ENCODE peak calls at places on chromosomes 13 and 19, in ten cellular contexts. One of them, this sample, is unnamed.

GRCh38 chr13:112368883-112369282 is 7.3 kb upstream of the SPACA7 start:
- DNase-seq in PC-3: no peak
- DNase-seq in MM.1S: no peak
- DNase-seq in AG04450: no peak
- DNase-seq in AG10803: no peak
- DNase-seq in A549: no peak
- DNase-seq in choroid plexus epithelial cell: no peak
- DNase-seq in glutamatergic neuron: no peak
- DNase-seq in mammary epithelial cell: no peak
- DNase-seq in BE2C: no peak
- DNase-seq in this sample: no peak

GRCh38 chr13:30479154-30479553 is 13.4 kb upstream of the HMGB1 start:
- DNase-seq in PC-3: no peak
- DNase-seq in MM.1S: no peak
- DNase-seq in AG04450: no peak
- DNase-seq in AG10803: no peak
- DNase-seq in A549: no peak
- DNase-seq in choroid plexus epithelial cell: no peak
- DNase-seq in glutamatergic neuron: no peak
- DNase-seq in mammary epithelial cell: no peak
- DNase-seq in BE2C: no peak
- DNase-seq in this sample: no peak

GRCh38 chr13:113489171-113489548 is 1.4 kb downstream of the DCUN1D2 start:
- DNase-seq in PC-3: peak
- DNase-seq in MM.1S: no peak
- DNase-seq in AG04450: no peak
- DNase-seq in AG10803: peak
- DNase-seq in A549: no peak
- DNase-seq in choroid plexus epithelial cell: peak
- DNase-seq in glutamatergic neuron: peak
- DNase-seq in mammary epithelial cell: peak
- DNase-seq in BE2C: no peak
- DNase-seq in this sample: peak

GRCh38 chr13:94620286-94620896 is 18.7 kb downstream of the GPR180 start:
- DNase-seq in PC-3: peak
- DNase-seq in MM.1S: peak
- DNase-seq in AG04450: no peak
- DNase-seq in AG10803: peak
- DNase-seq in A549: peak
- DNase-seq in choroid plexus epithelial cell: peak
- DNase-seq in glutamatergic neuron: peak
- DNase-seq in mammary epithelial cell: peak
- DNase-seq in BE2C: peak
- DNase-seq in this sample: no peak

GRCh38 chr19:56217039-56217949 is 15.2 kb downstream of the ZSCAN5C start:
- DNase-seq in PC-3: no peak
- DNase-seq in MM.1S: no peak
- DNase-seq in AG04450: no peak
- DNase-seq in AG10803: peak
- DNase-seq in A549: no peak
- DNase-seq in choroid plexus epithelial cell: peak
- DNase-seq in glutamatergic neuron: peak
- DNase-seq in mammary epithelial cell: peak
- DNase-seq in BE2C: no peak
- DNase-seq in this sample: peak

GRCh38 chr19:6774821-6775707 is 2.6 kb downstream of the VAV1 start:
- DNase-seq in PC-3: no peak
- DNase-seq in MM.1S: no peak
- DNase-seq in AG04450: no peak
- DNase-seq in AG10803: peak
- DNase-seq in A549: no peak
- DNase-seq in choroid plexus epithelial cell: peak
- DNase-seq in glutamatergic neuron: no peak
- DNase-seq in mammary epithelial cell: no peak
- DNase-seq in BE2C: no peak
- DNase-seq in this sample: no peak

GRCh38 chr13:42617262-42617661 is 43.3 kb downstream of the TNFSF11 start:
- DNase-seq in PC-3: no peak
- DNase-seq in MM.1S: no peak
- DNase-seq in AG04450: no peak
- DNase-seq in AG10803: no peak
- DNase-seq in A549: no peak
- DNase-seq in choroid plexus epithelial cell: no peak
- DNase-seq in glutamatergic neuron: no peak
- DNase-seq in mammary epithelial cell: no peak
- DNase-seq in BE2C: no peak
- DNase-seq in this sample: no peak

GRCh38 chr19:56116606-56117005 is 4.5 kb downstream of the ZNF787 start:
- DNase-seq in PC-3: no peak
- DNase-seq in MM.1S: no peak
- DNase-seq in AG04450: no peak
- DNase-seq in AG10803: no peak
- DNase-seq in A549: no peak
- DNase-seq in choroid plexus epithelial cell: no peak
- DNase-seq in glutamatergic neuron: peak
- DNase-seq in mammary epithelial cell: no peak
- DNase-seq in BE2C: no peak
- DNase-seq in this sample: no peak

GRCh38 chr19:53958168-53958571 is 4.6 kb upstream of the CACNG8 start:
- DNase-seq in PC-3: no peak
- DNase-seq in MM.1S: no peak
- DNase-seq in AG04450: no peak
- DNase-seq in AG10803: no peak
- DNase-seq in A549: no peak
- DNase-seq in choroid plexus epithelial cell: peak
- DNase-seq in glutamatergic neuron: peak
- DNase-seq in mammary epithelial cell: no peak
- DNase-seq in BE2C: peak
- DNase-seq in this sample: no peak

GRCh38 chr13:43364210-43365041 is 341.0 kb downstream of the DNAJC15 start:
- DNase-seq in PC-3: no peak
- DNase-seq in MM.1S: no peak
- DNase-seq in AG04450: peak
- DNase-seq in AG10803: peak
- DNase-seq in A549: no peak
- DNase-seq in choroid plexus epithelial cell: peak
- DNase-seq in glutamatergic neuron: no peak
- DNase-seq in mammary epithelial cell: no peak
- DNase-seq in BE2C: peak
- DNase-seq in this sample: no peak

GRCh38 chr19:47447470-47448359 is 24.0 kb downstream of the SLC8A2 start:
- DNase-seq in PC-3: peak
- DNase-seq in MM.1S: no peak
- DNase-seq in AG04450: no peak
- DNase-seq in AG10803: no peak
- DNase-seq in A549: peak
- DNase-seq in choroid plexus epithelial cell: no peak
- DNase-seq in glutamatergic neuron: peak
- DNase-seq in mammary epithelial cell: peak
- DNase-seq in BE2C: peak
- DNase-seq in this sample: no peak

GRCh38 chr13:79989251-79989661 is 351.7 kb downstream of the SPRY2 start:
- DNase-seq in PC-3: peak
- DNase-seq in MM.1S: no peak
- DNase-seq in AG04450: no peak
- DNase-seq in AG10803: peak
- DNase-seq in A549: peak
- DNase-seq in choroid plexus epithelial cell: no peak
- DNase-seq in glutamatergic neuron: no peak
- DNase-seq in mammary epithelial cell: peak
- DNase-seq in BE2C: no peak
- DNase-seq in this sample: no peak

GRCh38 chr19:14114439-14114838 is 3.1 kb downstream of the PRKACA start:
- DNase-seq in PC-3: no peak
- DNase-seq in MM.1S: no peak
- DNase-seq in AG04450: no peak
- DNase-seq in AG10803: no peak
- DNase-seq in A549: no peak
- DNase-seq in choroid plexus epithelial cell: no peak
- DNase-seq in glutamatergic neuron: no peak
- DNase-seq in mammary epithelial cell: no peak
- DNase-seq in BE2C: no peak
- DNase-seq in this sample: no peak

GRCh38 chr19:14112051-14112808 is 5.3 kb downstream of the PRKACA start:
- DNase-seq in PC-3: no peak
- DNase-seq in MM.1S: no peak
- DNase-seq in AG04450: no peak
- DNase-seq in AG10803: no peak
- DNase-seq in A549: no peak
- DNase-seq in choroid plexus epithelial cell: no peak
- DNase-seq in glutamatergic neuron: no peak
- DNase-seq in mammary epithelial cell: no peak
- DNase-seq in BE2C: no peak
- DNase-seq in this sample: no peak

GRCh38 chr19:14112809-14113385 is 4.7 kb downstream of the PRKACA start:
- DNase-seq in PC-3: no peak
- DNase-seq in MM.1S: no peak
- DNase-seq in AG04450: no peak
- DNase-seq in AG10803: no peak
- DNase-seq in A549: no peak
- DNase-seq in choroid plexus epithelial cell: no peak
- DNase-seq in glutamatergic neuron: no peak
- DNase-seq in mammary epithelial cell: no peak
- DNase-seq in BE2C: no peak
- DNase-seq in this sample: no peak

GRCh38 chr19:14114854-14115253 is 2.7 kb downstream of the PRKACA start:
- DNase-seq in PC-3: peak
- DNase-seq in MM.1S: peak
- DNase-seq in AG04450: no peak
- DNase-seq in AG10803: no peak
- DNase-seq in A549: peak
- DNase-seq in choroid plexus epithelial cell: peak
- DNase-seq in glutamatergic neuron: peak
- DNase-seq in mammary epithelial cell: no peak
- DNase-seq in BE2C: peak
- DNase-seq in this sample: no peak

GRCh38 chr19:14113762-14114414 is 3.7 kb downstream of the PRKACA start:
- DNase-seq in PC-3: peak
- DNase-seq in MM.1S: no peak
- DNase-seq in AG04450: no peak
- DNase-seq in AG10803: no peak
- DNase-seq in A549: peak
- DNase-seq in choroid plexus epithelial cell: no peak
- DNase-seq in glutamatergic neuron: peak
- DNase-seq in mammary epithelial cell: no peak
- DNase-seq in BE2C: no peak
- DNase-seq in this sample: no peak
- TF ChIP-seq CTCF in PC-3: peak
- TF ChIP-seq CTCF in MM.1S: peak
- TF ChIP-seq CTCF in AG04450: peak
- TF ChIP-seq CTCF in AG10803: no peak
- TF ChIP-seq CTCF in A549: no peak
- TF ChIP-seq CTCF in choroid plexus epithelial cell: peak
- TF ChIP-seq CTCF in glutamatergic neuron: no peak
- TF ChIP-seq CTCF in mammary epithelial cell: peak
- TF ChIP-seq CTCF in BE2C: peak
- TF ChIP-seq CTCF in this sample: peak

GRCh38 chr19:3224346-3225325 is at the start of gene CELF5:
- DNase-seq in PC-3: peak
- DNase-seq in MM.1S: peak
- DNase-seq in AG04450: no peak
- DNase-seq in AG10803: peak
- DNase-seq in A549: no peak
- DNase-seq in choroid plexus epithelial cell: peak
- DNase-seq in glutamatergic neuron: peak
- DNase-seq in mammary epithelial cell: no peak
- DNase-seq in BE2C: peak
- DNase-seq in this sample: no peak
- TF ChIP-seq CTCF in PC-3: no peak
- TF ChIP-seq CTCF in MM.1S: no peak
- TF ChIP-seq CTCF in AG04450: peak
- TF ChIP-seq CTCF in AG10803: no peak
- TF ChIP-seq CTCF in A549: peak
- TF ChIP-seq CTCF in choroid plexus epithelial cell: peak
- TF ChIP-seq CTCF in glutamatergic neuron: peak
- TF ChIP-seq CTCF in mammary epithelial cell: no peak
- TF ChIP-seq CTCF in BE2C: no peak
- TF ChIP-seq CTCF in this sample: peak

DNA sequence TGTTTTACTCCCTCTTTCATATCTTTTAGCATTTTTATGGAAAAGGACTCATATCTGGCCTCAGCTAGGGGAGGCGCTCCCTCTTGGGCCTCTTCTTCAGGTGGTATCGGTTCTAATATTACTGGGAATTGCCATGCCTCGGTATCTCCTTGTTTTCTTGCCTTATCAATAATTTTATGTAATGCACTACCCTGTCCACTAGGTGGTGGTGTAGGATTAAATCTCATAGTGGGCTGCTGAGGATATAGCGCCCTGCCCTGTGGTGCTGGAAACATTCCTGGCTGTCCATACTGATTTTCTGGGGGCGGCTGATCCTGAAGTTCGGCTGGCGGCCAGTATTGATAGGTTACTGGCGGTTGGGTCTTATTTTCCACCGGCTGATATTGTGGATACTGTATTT is 35.8 kb downstream of the ZNF420 start:
- DNase-seq in PC-3: no peak
- DNase-seq in MM.1S: no peak
- DNase-seq in AG04450: no peak
- DNase-seq in AG10803: no peak
- DNase-seq in A549: no peak
- DNase-seq in choroid plexus epithelial cell: no peak
- DNase-seq in glutamatergic neuron: no peak
- DNase-seq in mammary epithelial cell: no peak
- DNase-seq in BE2C: peak
- DNase-seq in this sample: no peak
- TF ChIP-seq CTCF in PC-3: no peak
- TF ChIP-seq CTCF in MM.1S: peak
- TF ChIP-seq CTCF in AG04450: peak
- TF ChIP-seq CTCF in AG10803: no peak
- TF ChIP-seq CTCF in A549: no peak
- TF ChIP-seq CTCF in choroid plexus epithelial cell: peak
- TF ChIP-seq CTCF in glutamatergic neuron: peak
- TF ChIP-seq CTCF in mammary epithelial cell: no peak
- TF ChIP-seq CTCF in BE2C: peak
- TF ChIP-seq CTCF in this sample: no peak

GRCh38 chr13:24998433-24998832 is 97.5 kb upstream of the PABPC3 start:
- DNase-seq in PC-3: no peak
- DNase-seq in MM.1S: no peak
- DNase-seq in AG04450: no peak
- DNase-seq in AG10803: no peak
- DNase-seq in A549: no peak
- DNase-seq in choroid plexus epithelial cell: no peak
- DNase-seq in glutamatergic neuron: no peak
- DNase-seq in mammary epithelial cell: no peak
- DNase-seq in BE2C: no peak
- DNase-seq in this sample: no peak

GRCh38 chr13:24995225-24995804 is 100.6 kb upstream of the PABPC3 start:
- DNase-seq in PC-3: peak
- DNase-seq in MM.1S: peak
- DNase-seq in AG04450: peak
- DNase-seq in AG10803: peak
- DNase-seq in A549: peak
- DNase-seq in choroid plexus epithelial cell: peak
- DNase-seq in glutamatergic neuron: peak
- DNase-seq in mammary epithelial cell: peak
- DNase-seq in BE2C: peak
- DNase-seq in this sample: no peak

GRCh38 chr13:25001807-25002206 is 94.1 kb upstream of the PABPC3 start:
- DNase-seq in PC-3: peak
- DNase-seq in MM.1S: no peak
- DNase-seq in AG04450: no peak
- DNase-seq in AG10803: no peak
- DNase-seq in A549: no peak
- DNase-seq in choroid plexus epithelial cell: no peak
- DNase-seq in glutamatergic neuron: no peak
- DNase-seq in mammary epithelial cell: no peak
- DNase-seq in BE2C: no peak
- DNase-seq in this sample: no peak

GRCh38 chr13:24997367-24997967 is 98.5 kb upstream of the PABPC3 start:
- DNase-seq in PC-3: peak
- DNase-seq in MM.1S: peak
- DNase-seq in AG04450: no peak
- DNase-seq in AG10803: peak
- DNase-seq in A549: peak
- DNase-seq in choroid plexus epithelial cell: peak
- DNase-seq in glutamatergic neuron: no peak
- DNase-seq in mammary epithelial cell: no peak
- DNase-seq in BE2C: peak
- DNase-seq in this sample: no peak
- TF ChIP-seq CTCF in PC-3: peak
- TF ChIP-seq CTCF in MM.1S: peak
- TF ChIP-seq CTCF in AG04450: peak
- TF ChIP-seq CTCF in AG10803: peak
- TF ChIP-seq CTCF in A549: peak
- TF ChIP-seq CTCF in choroid plexus epithelial cell: peak
- TF ChIP-seq CTCF in glutamatergic neuron: peak
- TF ChIP-seq CTCF in mammary epithelial cell: peak
- TF ChIP-seq CTCF in BE2C: peak
- TF ChIP-seq CTCF in this sample: peak

This sample was measured in osteocyte.